ENCODE peak calls at places on chromosome 18, in five cellular contexts. One of them, this sample, is unnamed.

GRCh38 chr18:3794537-3795348 is 344.8 kb downstream of the TGIF1 start:
- DNase-seq in upper lobe of right lung: no peak
- DNase-seq in AG04450: peak; percentile 89
- DNase-seq in GM13977: no peak
- DNase-seq in endodermal cell: peak; percentile 81
- DNase-seq in this sample: no peak

GRCh38 chr18:46346213-46346612 is 242.0 kb downstream of the HAUS1 start:
- DNase-seq in upper lobe of right lung: no peak
- DNase-seq in AG04450: no peak
- DNase-seq in GM13977: no peak
- DNase-seq in endodermal cell: no peak
- DNase-seq in this sample: no peak

GRCh38 chr18:10145523-10145922 is 231.7 kb downstream of the VAPA start:
- DNase-seq in upper lobe of right lung: no peak
- DNase-seq in AG04450: no peak
- DNase-seq in GM13977: no peak
- DNase-seq in endodermal cell: no peak
- DNase-seq in this sample: no peak

GRCh38 chr18:69444221-69444620 is 43.5 kb downstream of the DOK6 start:
- DNase-seq in upper lobe of right lung: no peak
- DNase-seq in AG04450: no peak
- DNase-seq in GM13977: no peak
- DNase-seq in endodermal cell: no peak
- DNase-seq in this sample: no peak

GRCh38 chr18:2513616-2514015 is 57.7 kb downstream of the METTL4 start:
- DNase-seq in upper lobe of right lung: no peak
- DNase-seq in AG04450: no peak
- DNase-seq in GM13977: no peak
- DNase-seq in endodermal cell: no peak
- DNase-seq in this sample: no peak

GRCh38 chr18:64679121-64679520 is 530.2 kb upstream of the LINC00305 start:
- DNase-seq in upper lobe of right lung: no peak
- DNase-seq in AG04450: no peak
- DNase-seq in GM13977: no peak
- DNase-seq in endodermal cell: no peak
- DNase-seq in this sample: no peak

GRCh38 chr18:34729264-34729663 is 19.2 kb downstream of the DTNA start:
- DNase-seq in upper lobe of right lung: no peak
- DNase-seq in AG04450: no peak
- DNase-seq in GM13977: peak; percentile 17
- DNase-seq in endodermal cell: peak; percentile 73
- DNase-seq in this sample: peak; percentile 14

GRCh38 chr18:6370410-6370809 is 44.3 kb downstream of the L3MBTL4 start:
- DNase-seq in upper lobe of right lung: no peak
- DNase-seq in AG04450: no peak
- DNase-seq in GM13977: no peak
- DNase-seq in endodermal cell: no peak
- DNase-seq in this sample: no peak

GRCh38 chr18:62198259-62198658 is 11.2 kb downstream of the RELCH start:
- DNase-seq in upper lobe of right lung: no peak
- DNase-seq in AG04450: no peak
- DNase-seq in GM13977: no peak
- DNase-seq in endodermal cell: no peak
- DNase-seq in this sample: no peak

GRCh38 chr18:69996417-69996816 is 48.7 kb upstream of the CD226 start:
- DNase-seq in upper lobe of right lung: no peak
- DNase-seq in AG04450: no peak
- DNase-seq in GM13977: no peak
- DNase-seq in endodermal cell: no peak
- DNase-seq in this sample: no peak

GRCh38 chr18:56374005-56374655 is 264.3 kb downstream of the TXNL1 start:
- DNase-seq in upper lobe of right lung: no peak
- DNase-seq in AG04450: no peak
- DNase-seq in GM13977: no peak
- DNase-seq in endodermal cell: no peak
- DNase-seq in this sample: no peak

GRCh38 chr18:43596106-43596712 is 318.9 kb upstream of the SYT4 start:
- DNase-seq in upper lobe of right lung: no peak
- DNase-seq in AG04450: no peak
- DNase-seq in GM13977: peak; percentile 55
- DNase-seq in endodermal cell: no peak
- DNase-seq in this sample: peak; percentile 42

GRCh38 chr18:46283895-46284295 is 179.7 kb downstream of the HAUS1 start:
- DNase-seq in upper lobe of right lung: no peak
- DNase-seq in AG04450: no peak
- DNase-seq in GM13977: no peak
- DNase-seq in endodermal cell: peak; percentile 92
- DNase-seq in this sample: no peak

GRCh38 chr18:38362286-38362792 is 796.7 kb upstream of the CELF4 start:
- DNase-seq in upper lobe of right lung: no peak
- DNase-seq in AG04450: no peak
- DNase-seq in GM13977: no peak
- DNase-seq in endodermal cell: peak; percentile 46
- DNase-seq in this sample: no peak

GRCh38 chr18:10010611-10011015 is 96.8 kb downstream of the VAPA start:
- DNase-seq in upper lobe of right lung: no peak
- DNase-seq in AG04450: peak; percentile 81
- DNase-seq in GM13977: no peak
- DNase-seq in endodermal cell: peak; percentile 9
- DNase-seq in this sample: no peak

GRCh38 chr18:61502472-61502871 is 169.2 kb downstream of the CDH20 start:
- DNase-seq in upper lobe of right lung: no peak
- DNase-seq in AG04450: peak; percentile 32
- DNase-seq in GM13977: peak; percentile 51
- DNase-seq in endodermal cell: peak; percentile 81
- DNase-seq in this sample: peak; percentile 55

DNA sequence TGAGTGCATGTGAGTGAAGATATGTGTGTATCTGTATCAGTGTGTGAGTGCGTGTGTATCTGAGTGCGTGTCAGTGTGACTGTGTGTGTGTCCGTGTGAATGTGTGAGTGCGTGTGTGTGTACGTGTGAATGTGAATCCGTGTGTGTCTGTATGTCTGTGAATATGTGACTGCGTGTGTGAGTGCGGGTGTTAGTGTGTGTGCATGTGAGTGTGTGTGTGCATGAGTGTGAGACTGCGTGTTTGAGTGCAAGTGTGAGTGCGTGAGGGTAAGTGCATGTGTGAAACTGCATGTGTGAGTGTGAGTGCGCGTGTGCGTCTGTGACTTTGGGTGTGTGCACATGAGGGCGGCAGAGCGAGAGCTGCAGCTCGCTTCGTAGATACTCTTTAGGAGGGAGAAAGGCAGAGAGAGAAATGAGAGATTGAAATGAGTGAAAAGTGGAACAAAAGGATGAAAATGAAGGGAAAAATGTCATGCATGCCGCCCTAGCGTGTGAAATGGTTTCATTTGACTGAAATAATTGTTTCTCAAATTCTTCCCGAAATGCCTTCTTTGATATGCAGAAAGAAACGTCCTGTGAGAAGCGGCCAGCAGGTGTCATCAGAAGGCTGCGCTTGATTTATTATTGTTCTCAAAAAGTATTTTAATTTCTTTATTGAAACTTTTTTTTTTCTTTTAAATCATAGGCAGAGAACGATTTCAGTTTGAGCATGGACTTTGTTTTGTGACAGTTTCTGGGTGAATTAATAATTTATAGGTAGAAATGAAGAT is 25.6 kb downstream of the ZNF407 start:
- DNase-seq in upper lobe of right lung: no peak
- DNase-seq in AG04450: no peak
- DNase-seq in GM13977: no peak
- DNase-seq in endodermal cell: peak; percentile 63
- DNase-seq in this sample: no peak
- TF ChIP-seq CTCF in upper lobe of right lung: peak; percentile 38
- TF ChIP-seq CTCF in AG04450: peak; percentile 48
- TF ChIP-seq CTCF in GM13977: peak; percentile 42
- TF ChIP-seq CTCF in endodermal cell: peak; percentile 78
- TF ChIP-seq CTCF in this sample: no peak

GRCh38 chr18:53698907-53699306 is 525.6 kb downstream of the MBD2 start:
- DNase-seq in upper lobe of right lung: no peak
- DNase-seq in AG04450: no peak
- DNase-seq in GM13977: peak; percentile 29
- DNase-seq in endodermal cell: peak; percentile 73
- DNase-seq in this sample: peak; percentile 23
- TF ChIP-seq CTCF in upper lobe of right lung: peak; percentile 57
- TF ChIP-seq CTCF in AG04450: peak; percentile 35
- TF ChIP-seq CTCF in GM13977: peak; percentile 56
- TF ChIP-seq CTCF in endodermal cell: peak; percentile 89
- TF ChIP-seq CTCF in this sample: no peak

GRCh38 chr18:36648803-36649202 is 180.0 kb downstream of the TPGS2 start:
- DNase-seq in upper lobe of right lung: no peak
- DNase-seq in AG04450: no peak
- DNase-seq in GM13977: no peak
- DNase-seq in endodermal cell: no peak
- DNase-seq in this sample: no peak

GRCh38 chr18:36650906-36651305 is 177.9 kb downstream of the TPGS2 start:
- DNase-seq in upper lobe of right lung: no peak
- DNase-seq in AG04450: no peak
- DNase-seq in GM13977: no peak
- DNase-seq in endodermal cell: no peak
- DNase-seq in this sample: no peak

GRCh38 chr18:36652503-36652902 is 176.3 kb downstream of the TPGS2 start:
- DNase-seq in upper lobe of right lung: no peak
- DNase-seq in AG04450: no peak
- DNase-seq in GM13977: no peak
- DNase-seq in endodermal cell: no peak
- DNase-seq in this sample: no peak

GRCh38 chr18:36650206-36650605 is 178.6 kb downstream of the TPGS2 start:
- DNase-seq in upper lobe of right lung: no peak
- DNase-seq in AG04450: no peak
- DNase-seq in GM13977: no peak
- DNase-seq in endodermal cell: no peak
- DNase-seq in this sample: no peak

GRCh38 chr18:36649205-36649604 is 179.6 kb downstream of the TPGS2 start:
- DNase-seq in upper lobe of right lung: no peak
- DNase-seq in AG04450: no peak
- DNase-seq in GM13977: no peak
- DNase-seq in endodermal cell: no peak
- DNase-seq in this sample: no peak
- TF ChIP-seq CTCF in upper lobe of right lung: no peak
- TF ChIP-seq CTCF in AG04450: no peak
- TF ChIP-seq CTCF in GM13977: no peak
- TF ChIP-seq CTCF in endodermal cell: peak; percentile 42
- TF ChIP-seq CTCF in this sample: no peak

GRCh38 chr18:45025108-45025471 is 344.4 kb downstream of the SETBP1 start:
- DNase-seq in upper lobe of right lung: no peak
- DNase-seq in AG04450: no peak
- DNase-seq in GM13977: no peak
- DNase-seq in endodermal cell: no peak
- DNase-seq in this sample: no peak
- TF ChIP-seq CTCF in upper lobe of right lung: no peak
- TF ChIP-seq CTCF in AG04450: no peak
- TF ChIP-seq CTCF in GM13977: no peak
- TF ChIP-seq CTCF in endodermal cell: no peak
- TF ChIP-seq CTCF in this sample: no peak

DNA sequence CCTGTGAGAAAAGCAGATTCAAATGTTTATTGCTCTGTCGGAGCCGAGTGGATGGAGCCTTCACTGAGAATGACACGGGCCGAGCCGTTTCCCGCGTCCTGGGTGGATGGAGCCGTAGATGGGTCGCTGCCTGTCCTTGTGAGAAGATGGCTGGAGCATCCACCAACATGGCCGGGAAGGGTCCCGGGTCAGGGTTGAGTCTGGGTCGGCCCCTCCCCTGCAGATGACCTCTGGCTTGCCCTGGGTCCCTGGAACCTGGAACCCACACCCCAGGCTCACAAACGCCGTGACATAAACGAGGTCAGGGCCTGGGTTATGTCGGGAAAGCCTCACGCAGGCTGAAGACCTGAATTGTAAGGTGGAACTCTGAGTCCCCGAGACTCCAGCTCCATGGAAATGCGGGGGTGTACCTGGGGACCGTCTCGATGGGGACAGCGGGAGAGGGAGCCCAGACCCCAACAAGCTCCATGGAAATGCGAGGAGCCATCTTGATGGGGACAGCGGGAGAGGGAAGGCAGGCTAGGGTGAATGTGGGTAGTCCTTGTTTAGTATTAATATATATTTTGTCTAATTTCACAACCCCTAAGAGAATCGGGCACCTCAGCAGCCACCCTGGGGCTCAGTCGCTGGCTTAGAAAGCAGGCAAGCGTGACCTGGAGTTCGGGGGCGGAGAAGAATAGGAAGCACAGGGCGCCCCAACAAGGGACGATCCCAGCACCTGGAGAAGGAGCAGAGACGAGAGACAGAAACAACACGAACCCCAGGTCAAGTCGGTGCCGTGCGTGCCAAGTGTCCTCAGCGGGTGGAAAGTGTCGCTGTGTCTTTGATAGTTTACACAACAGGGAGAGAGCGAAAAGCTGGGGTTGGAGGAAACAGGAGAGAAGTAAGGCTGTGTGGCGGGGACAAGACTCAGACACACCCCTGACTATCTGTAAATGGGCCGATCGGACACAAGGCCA is 95.1 kb downstream of the NFATC1 start:
- DNase-seq in upper lobe of right lung: peak; percentile 40
- DNase-seq in AG04450: no peak
- DNase-seq in GM13977: no peak
- DNase-seq in endodermal cell: no peak
- DNase-seq in this sample: no peak
- TF ChIP-seq CTCF in upper lobe of right lung: no peak
- TF ChIP-seq CTCF in AG04450: no peak
- TF ChIP-seq CTCF in GM13977: no peak
- TF ChIP-seq CTCF in endodermal cell: no peak
- TF ChIP-seq CTCF in this sample: no peak

GRCh38 chr18:78021196-78021595 is 771.5 kb downstream of the GALR1 start:
- DNase-seq in upper lobe of right lung: no peak
- DNase-seq in AG04450: no peak
- DNase-seq in GM13977: no peak
- DNase-seq in endodermal cell: peak; percentile 65
- DNase-seq in this sample: no peak
- TF ChIP-seq CTCF in upper lobe of right lung: peak; percentile 20
- TF ChIP-seq CTCF in AG04450: no peak
- TF ChIP-seq CTCF in GM13977: no peak
- TF ChIP-seq CTCF in endodermal cell: peak; percentile 77
- TF ChIP-seq CTCF in this sample: no peak

DNA sequence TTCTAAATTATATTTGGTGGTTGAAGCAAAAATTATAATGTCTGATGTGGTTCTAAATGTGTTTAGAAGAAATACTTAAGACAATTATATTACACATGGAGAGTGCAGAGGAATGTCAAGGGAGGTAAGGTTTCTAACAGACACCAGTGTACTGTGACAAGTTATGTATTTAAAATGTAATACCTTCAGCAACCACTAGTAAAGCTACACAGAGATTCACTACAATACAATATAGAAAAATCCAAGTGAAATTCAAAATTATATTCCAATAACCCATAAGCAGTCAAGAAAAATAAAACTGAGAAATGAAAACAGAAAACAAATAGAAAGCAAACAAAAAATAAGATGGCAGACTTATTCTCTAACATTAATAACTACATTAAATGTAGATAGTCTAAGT is 249.5 kb upstream of the KLHL14 start:
- DNase-seq in upper lobe of right lung: no peak
- DNase-seq in AG04450: no peak
- DNase-seq in GM13977: no peak
- DNase-seq in endodermal cell: no peak
- DNase-seq in this sample: no peak
- TF ChIP-seq CTCF in upper lobe of right lung: no peak
- TF ChIP-seq CTCF in AG04450: peak; percentile 8
- TF ChIP-seq CTCF in GM13977: no peak
- TF ChIP-seq CTCF in endodermal cell: peak; percentile 62
- TF ChIP-seq CTCF in this sample: no peak